ENCODE peak calls at places on chromosomes 13 and 19, in nine cellular contexts. One of them, this sample, is unnamed.

GRCh38 chr13:75145926-75146325 is 336.0 kb downstream of the TBC1D4 start:
- DNase-seq in A549: no peak
- DNase-seq in brain microvascular endothelial cell: no peak
- DNase-seq in uterus: no peak
- DNase-seq in foreskin keratinocyte: no peak
- DNase-seq in WTC11: no peak
- DNase-seq in WERI-Rb-1: no peak
- DNase-seq in lower leg skin: no peak
- DNase-seq in bronchial epithelial cell: no peak
- DNase-seq in this sample: no peak

GRCh38 chr13:46751811-46752635 is 44.9 kb downstream of the ESD start:
- DNase-seq in A549: no peak
- DNase-seq in brain microvascular endothelial cell: no peak
- DNase-seq in uterus: no peak
- DNase-seq in foreskin keratinocyte: no peak
- DNase-seq in WTC11: no peak
- DNase-seq in WERI-Rb-1: peak; percentile 14
- DNase-seq in lower leg skin: no peak
- DNase-seq in bronchial epithelial cell: no peak
- DNase-seq in this sample: no peak

GRCh38 chr19:45693168-45693788 is 812 bp downstream of the QPCTL start:
- DNase-seq in A549: peak; percentile 94
- DNase-seq in brain microvascular endothelial cell: peak; percentile 65
- DNase-seq in uterus: peak; percentile 73
- DNase-seq in foreskin keratinocyte: peak; percentile 49
- DNase-seq in WTC11: peak; percentile 90
- DNase-seq in WERI-Rb-1: peak; percentile 81
- DNase-seq in lower leg skin: peak; percentile 97
- DNase-seq in bronchial epithelial cell: peak; percentile 40
- DNase-seq in this sample: peak; percentile 79

GRCh38 chr19:11984986-11985385 is 20.1 kb downstream of the ZNF763 start:
- DNase-seq in A549: no peak
- DNase-seq in brain microvascular endothelial cell: no peak
- DNase-seq in uterus: no peak
- DNase-seq in foreskin keratinocyte: no peak
- DNase-seq in WTC11: peak; percentile 84
- DNase-seq in WERI-Rb-1: peak; percentile 52
- DNase-seq in lower leg skin: no peak
- DNase-seq in bronchial epithelial cell: no peak
- DNase-seq in this sample: no peak

GRCh38 chr13:40401911-40402776 is 264.3 kb downstream of the FOXO1 start:
- DNase-seq in A549: peak; percentile 62
- DNase-seq in brain microvascular endothelial cell: peak; percentile 97
- DNase-seq in uterus: peak; percentile 100
- DNase-seq in foreskin keratinocyte: peak; percentile 81
- DNase-seq in WTC11: no peak
- DNase-seq in WERI-Rb-1: no peak
- DNase-seq in lower leg skin: peak; percentile 99
- DNase-seq in bronchial epithelial cell: peak; percentile 86
- DNase-seq in this sample: peak; percentile 98

GRCh38 chr13:109611912-109612691 is 174.3 kb downstream of the IRS2 start:
- DNase-seq in A549: no peak
- DNase-seq in brain microvascular endothelial cell: no peak
- DNase-seq in uterus: no peak
- DNase-seq in foreskin keratinocyte: peak; percentile 54
- DNase-seq in WTC11: no peak
- DNase-seq in WERI-Rb-1: no peak
- DNase-seq in lower leg skin: no peak
- DNase-seq in bronchial epithelial cell: peak; percentile 40
- DNase-seq in this sample: peak; percentile 9

GRCh38 chr13:53201454-53202225 is 173.0 kb downstream of the OLFM4 start:
- DNase-seq in A549: no peak
- DNase-seq in brain microvascular endothelial cell: no peak
- DNase-seq in uterus: no peak
- DNase-seq in foreskin keratinocyte: no peak
- DNase-seq in WTC11: peak; percentile 65
- DNase-seq in WERI-Rb-1: no peak
- DNase-seq in lower leg skin: peak; percentile 82
- DNase-seq in bronchial epithelial cell: no peak
- DNase-seq in this sample: no peak

GRCh38 chr13:27523345-27524073 is 73.1 kb upstream of the MTIF3 start:
- DNase-seq in A549: no peak
- DNase-seq in brain microvascular endothelial cell: no peak
- DNase-seq in uterus: no peak
- DNase-seq in foreskin keratinocyte: no peak
- DNase-seq in WTC11: no peak
- DNase-seq in WERI-Rb-1: no peak
- DNase-seq in lower leg skin: no peak
- DNase-seq in bronchial epithelial cell: no peak
- DNase-seq in this sample: no peak

DNA sequence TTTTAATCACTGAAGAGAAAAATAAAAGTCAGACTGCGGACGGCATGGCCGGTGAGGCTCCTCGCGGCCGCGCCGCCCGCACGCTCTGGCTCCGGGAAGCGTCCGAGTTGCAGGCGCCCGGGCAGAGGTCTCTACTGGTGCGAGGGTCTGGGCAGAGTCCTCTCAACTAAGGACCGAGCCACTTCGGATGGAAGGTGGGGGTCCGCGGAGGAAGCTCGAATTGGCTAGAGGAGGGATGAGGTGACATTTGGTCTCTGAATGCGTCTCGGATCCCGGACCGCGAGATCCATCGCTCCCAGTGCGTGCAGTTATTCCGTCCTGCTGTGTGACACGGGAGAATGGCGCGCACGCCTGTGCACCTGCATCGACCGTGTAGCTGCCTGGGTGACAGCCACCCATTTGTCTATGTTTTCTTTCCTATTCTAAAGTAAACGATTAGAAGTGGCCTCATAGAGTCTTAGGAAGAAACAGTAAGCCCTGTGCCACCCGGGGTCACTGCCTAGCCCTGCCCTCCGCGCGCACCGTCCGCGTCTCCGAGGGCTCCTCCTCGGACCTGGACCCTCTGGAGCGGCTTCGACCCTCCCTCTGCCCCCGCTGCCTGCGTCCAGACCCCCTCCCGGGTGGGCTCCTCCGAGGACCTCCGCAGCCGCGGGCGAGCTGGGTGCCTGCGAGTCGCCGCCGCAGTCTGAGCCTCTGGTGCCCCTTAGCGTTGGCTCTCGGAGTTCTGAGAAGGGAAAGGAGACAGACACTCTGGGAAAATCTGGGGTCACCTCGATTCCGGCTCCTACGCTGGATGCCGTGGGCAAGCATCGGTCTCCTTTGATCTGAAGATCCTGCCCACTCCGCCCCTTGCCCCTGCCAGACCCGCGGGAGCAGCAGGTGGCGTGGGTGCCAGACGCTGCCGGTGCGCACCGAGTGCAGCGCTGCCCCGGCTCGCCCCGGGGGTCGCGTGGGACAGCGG is 347.4 kb downstream of the LIG4 start:
- DNase-seq in A549: no peak
- DNase-seq in brain microvascular endothelial cell: peak; percentile 36
- DNase-seq in uterus: no peak
- DNase-seq in foreskin keratinocyte: peak; percentile 17
- DNase-seq in WTC11: peak; percentile 63
- DNase-seq in WERI-Rb-1: peak; percentile 85
- DNase-seq in lower leg skin: no peak
- DNase-seq in bronchial epithelial cell: no peak
- DNase-seq in this sample: no peak
- TF ChIP-seq CTCF in A549: peak; percentile 27
- TF ChIP-seq CTCF in brain microvascular endothelial cell: peak; percentile 73
- TF ChIP-seq CTCF in uterus: no peak
- TF ChIP-seq CTCF in foreskin keratinocyte: peak; percentile 11
- TF ChIP-seq CTCF in WTC11: peak; percentile 23
- TF ChIP-seq CTCF in WERI-Rb-1: peak; percentile 94
- TF ChIP-seq CTCF in lower leg skin: no peak
- TF ChIP-seq CTCF in bronchial epithelial cell: peak; percentile 19
- TF ChIP-seq CTCF in this sample: no peak

DNA sequence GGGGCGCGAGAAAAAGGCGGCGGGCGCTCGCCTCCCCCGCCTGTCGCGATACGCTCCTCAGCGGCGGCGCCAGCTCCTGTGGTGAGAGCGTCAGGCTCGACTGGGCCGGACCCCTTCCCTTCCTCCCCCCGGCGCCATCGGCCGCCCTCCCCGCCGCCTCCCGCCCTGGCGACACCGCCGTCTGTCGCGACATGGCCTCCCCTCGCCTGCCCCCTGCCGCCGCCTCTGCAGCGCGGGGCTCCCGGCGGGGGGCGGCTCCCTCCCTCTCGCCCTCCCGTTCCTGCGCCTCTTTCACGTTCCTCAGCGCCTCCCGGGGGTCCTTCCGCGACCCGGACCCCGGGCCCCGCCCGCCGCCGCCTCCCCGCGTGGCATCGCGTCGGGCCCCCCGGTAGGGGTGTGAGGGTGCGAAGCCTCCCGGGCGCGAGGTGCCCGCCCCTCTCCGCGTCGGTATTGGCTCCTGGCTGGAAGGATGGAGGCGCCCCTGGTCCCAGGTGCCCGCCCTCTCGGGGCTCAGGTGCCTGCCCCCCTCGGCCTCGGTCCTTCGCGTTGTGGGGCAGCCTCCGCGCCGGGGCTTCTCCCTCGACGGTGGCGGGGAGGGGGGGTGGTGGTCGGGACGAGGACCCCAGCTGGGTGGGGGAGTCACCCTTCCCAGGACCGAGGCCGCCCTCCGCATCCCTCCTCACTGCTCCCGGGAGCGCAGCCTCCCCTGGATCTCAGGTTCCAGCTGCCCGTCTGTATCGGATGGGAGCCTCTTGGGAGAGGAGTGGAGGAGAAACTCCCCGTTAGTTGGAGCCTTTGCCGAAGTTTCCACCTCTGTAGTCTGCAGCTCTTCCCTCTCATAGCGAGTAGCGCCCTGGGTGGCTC is 583 bp downstream of the CNOT3 start:
- DNase-seq in A549: no peak
- DNase-seq in brain microvascular endothelial cell: no peak
- DNase-seq in uterus: no peak
- DNase-seq in foreskin keratinocyte: no peak
- DNase-seq in WTC11: no peak
- DNase-seq in WERI-Rb-1: no peak
- DNase-seq in lower leg skin: peak; percentile 92
- DNase-seq in bronchial epithelial cell: no peak
- DNase-seq in this sample: no peak
- TF ChIP-seq CTCF in A549: no peak
- TF ChIP-seq CTCF in brain microvascular endothelial cell: no peak
- TF ChIP-seq CTCF in uterus: no peak
- TF ChIP-seq CTCF in foreskin keratinocyte: peak; percentile 49
- TF ChIP-seq CTCF in WTC11: no peak
- TF ChIP-seq CTCF in WERI-Rb-1: no peak
- TF ChIP-seq CTCF in lower leg skin: no peak
- TF ChIP-seq CTCF in bronchial epithelial cell: peak; percentile 32
- TF ChIP-seq CTCF in this sample: no peak

GRCh38 chr19:46885411-46885810 is 24.6 kb downstream of the ARHGAP35 start:
- DNase-seq in A549: no peak
- DNase-seq in brain microvascular endothelial cell: no peak
- DNase-seq in uterus: no peak
- DNase-seq in foreskin keratinocyte: no peak
- DNase-seq in WTC11: no peak
- DNase-seq in WERI-Rb-1: no peak
- DNase-seq in lower leg skin: no peak
- DNase-seq in bronchial epithelial cell: no peak
- DNase-seq in this sample: no peak

GRCh38 chr19:46887240-46887782 is 26.5 kb downstream of the ARHGAP35 start:
- DNase-seq in A549: no peak
- DNase-seq in brain microvascular endothelial cell: no peak
- DNase-seq in uterus: no peak
- DNase-seq in foreskin keratinocyte: no peak
- DNase-seq in WTC11: no peak
- DNase-seq in WERI-Rb-1: no peak
- DNase-seq in lower leg skin: no peak
- DNase-seq in bronchial epithelial cell: no peak
- DNase-seq in this sample: no peak

GRCh38 chr19:46886546-46887239 is 25.9 kb downstream of the ARHGAP35 start:
- DNase-seq in A549: no peak
- DNase-seq in brain microvascular endothelial cell: no peak
- DNase-seq in uterus: no peak
- DNase-seq in foreskin keratinocyte: peak; percentile 15
- DNase-seq in WTC11: no peak
- DNase-seq in WERI-Rb-1: no peak
- DNase-seq in lower leg skin: no peak
- DNase-seq in bronchial epithelial cell: no peak
- DNase-seq in this sample: peak; percentile 28

GRCh38 chr19:46892252-46893179 is 31.7 kb downstream of the ARHGAP35 start:
- DNase-seq in A549: no peak
- DNase-seq in brain microvascular endothelial cell: no peak
- DNase-seq in uterus: no peak
- DNase-seq in foreskin keratinocyte: no peak
- DNase-seq in WTC11: no peak
- DNase-seq in WERI-Rb-1: no peak
- DNase-seq in lower leg skin: no peak
- DNase-seq in bronchial epithelial cell: no peak
- DNase-seq in this sample: no peak

GRCh38 chr19:46890423-46891170 is 29.8 kb downstream of the ARHGAP35 start:
- DNase-seq in A549: peak; percentile 64
- DNase-seq in brain microvascular endothelial cell: peak; percentile 64
- DNase-seq in uterus: no peak
- DNase-seq in foreskin keratinocyte: peak; percentile 51
- DNase-seq in WTC11: no peak
- DNase-seq in WERI-Rb-1: no peak
- DNase-seq in lower leg skin: no peak
- DNase-seq in bronchial epithelial cell: peak; percentile 62
- DNase-seq in this sample: peak; percentile 41
- TF ChIP-seq CTCF in A549: no peak
- TF ChIP-seq CTCF in brain microvascular endothelial cell: no peak
- TF ChIP-seq CTCF in uterus: no peak
- TF ChIP-seq CTCF in foreskin keratinocyte: no peak
- TF ChIP-seq CTCF in WTC11: no peak
- TF ChIP-seq CTCF in WERI-Rb-1: no peak
- TF ChIP-seq CTCF in lower leg skin: no peak
- TF ChIP-seq CTCF in bronchial epithelial cell: no peak
- TF ChIP-seq CTCF in this sample: no peak

GRCh38 chr19:54199401-54199800 is 1.3 kb upstream of the RPS9 start:
- DNase-seq in A549: no peak
- DNase-seq in brain microvascular endothelial cell: no peak
- DNase-seq in uterus: no peak
- DNase-seq in foreskin keratinocyte: no peak
- DNase-seq in WTC11: no peak
- DNase-seq in WERI-Rb-1: no peak
- DNase-seq in lower leg skin: no peak
- DNase-seq in bronchial epithelial cell: no peak
- DNase-seq in this sample: no peak

GRCh38 chr19:54203151-54203611 is 2.5 kb downstream of the RPS9 start:
- DNase-seq in A549: no peak
- DNase-seq in brain microvascular endothelial cell: no peak
- DNase-seq in uterus: no peak
- DNase-seq in foreskin keratinocyte: no peak
- DNase-seq in WTC11: no peak
- DNase-seq in WERI-Rb-1: no peak
- DNase-seq in lower leg skin: no peak
- DNase-seq in bronchial epithelial cell: no peak
- DNase-seq in this sample: peak; percentile 35

GRCh38 chr19:54204767-54205468 is 4.3 kb downstream of the RPS9 start:
- DNase-seq in A549: no peak
- DNase-seq in brain microvascular endothelial cell: no peak
- DNase-seq in uterus: no peak
- DNase-seq in foreskin keratinocyte: no peak
- DNase-seq in WTC11: no peak
- DNase-seq in WERI-Rb-1: no peak
- DNase-seq in lower leg skin: no peak
- DNase-seq in bronchial epithelial cell: no peak
- DNase-seq in this sample: no peak

GRCh38 chr19:54201980-54202379 is 1.3 kb downstream of the RPS9 start:
- DNase-seq in A549: no peak
- DNase-seq in brain microvascular endothelial cell: no peak
- DNase-seq in uterus: no peak
- DNase-seq in foreskin keratinocyte: no peak
- DNase-seq in WTC11: no peak
- DNase-seq in WERI-Rb-1: no peak
- DNase-seq in lower leg skin: no peak
- DNase-seq in bronchial epithelial cell: no peak
- DNase-seq in this sample: peak; percentile 50

GRCh38 chr19:54201172-54201701 is 579 bp downstream of the RPS9 start:
- DNase-seq in A549: no peak
- DNase-seq in brain microvascular endothelial cell: no peak
- DNase-seq in uterus: no peak
- DNase-seq in foreskin keratinocyte: no peak
- DNase-seq in WTC11: no peak
- DNase-seq in WERI-Rb-1: no peak
- DNase-seq in lower leg skin: no peak
- DNase-seq in bronchial epithelial cell: no peak
- DNase-seq in this sample: no peak
- TF ChIP-seq CTCF in A549: no peak
- TF ChIP-seq CTCF in brain microvascular endothelial cell: no peak
- TF ChIP-seq CTCF in uterus: no peak
- TF ChIP-seq CTCF in foreskin keratinocyte: no peak
- TF ChIP-seq CTCF in WTC11: no peak
- TF ChIP-seq CTCF in WERI-Rb-1: no peak
- TF ChIP-seq CTCF in lower leg skin: no peak
- TF ChIP-seq CTCF in bronchial epithelial cell: no peak
- TF ChIP-seq CTCF in this sample: no peak

This sample was measured in MCF 10A.